ENCODE peak calls at places on chromosomes 12 and 14, in four cellular contexts. R is stimulated activated CD4-positive, alpha-beta T cell treated with anti-CD3 and anti-CD28 coated beads, Interleukin-1b, Interleukin-23, amount 100 ng/mL, for 24 hours; F is activated CD8-positive, alpha-beta T cell treated with anti-CD3 and anti-CD28 coated beads, Interleukin-2, amount 10 ng/mL, durations not matched to agents 7 days and 5 days; Y is Ammon's horn. T is an unnamed sample.

GRCh38 chr14:93897476-93897845 is 29.7 kb upstream of the FAM181A start:
- DNase-seq in R (no peak), Y (no peak), F (no peak), T (no peak)

GRCh38 chr14:103872492-103873113 is 25.2 kb upstream of the PPP1R13B start:
- DNase-seq in F (peak), R (no peak), Y (no peak), T (no peak)

GRCh38 chr12:48106574-48107251 is 834 bp upstream of the SENP1 start:
- DNase-seq in F (no peak), R (no peak), Y (no peak), T (no peak)

GRCh38 chr14:30621354-30621953 is 665 bp upstream of the SCFD1 start:
- DNase-seq in R (no peak), Y (peak), F (peak), T (no peak)

GRCh38 chr14:103496776-103497175 is 25.9 kb downstream of the CKB start:
- DNase-seq in Y (no peak), R (no peak), F (no peak), T (no peak)

GRCh38 chr12:101789171-101789570 is 41.6 kb downstream of the GNPTAB start:
- DNase-seq in F (no peak), R (no peak), Y (peak), T (no peak)

GRCh38 chr14:91284146-91284790 is 39.8 kb upstream of the GPR68 start:
- DNase-seq in F (no peak), R (no peak), Y (no peak), T (no peak)

GRCh38 chr12:127773520-127773919 is 493.4 kb upstream of the TMEM132C start:
- DNase-seq in R (no peak), F (no peak), Y (peak), T (no peak)

GRCh38 chr14:33347816-33348215 is 409.1 kb downstream of the NPAS3 start:
- DNase-seq in Y (no peak), R (no peak), F (no peak), T (no peak)

GRCh38 chr14:104843442-104844305 is 21.4 kb upstream of the CEP170B start:
- DNase-seq in Y (no peak), F (no peak), R (no peak), T (peak)

GRCh38 chr12:63822352-63822751 is 22.1 kb upstream of the SRGAP1 start:
- DNase-seq in F (no peak), R (no peak), Y (no peak), T (no peak)

GRCh38 chr14:97233319-97233980 is 436.3 kb downstream of the VRK1 start:
- DNase-seq in Y (no peak), F (no peak), R (no peak), T (no peak)

GRCh38 chr14:37172024-37172869 is at the start of gene SLC25A21:
- DNase-seq in Y (peak), R (no peak), F (no peak), T (peak)

GRCh38 chr14:37116933-37117844 is 55.2 kb downstream of the SLC25A21 start:
- DNase-seq in F (no peak), Y (no peak), R (no peak), T (no peak)

GRCh38 chr12:77070382-77071294 is 5.3 kb upstream of the E2F7 start:
- DNase-seq in R (no peak), F (no peak), Y (no peak), T (no peak)

GRCh38 chr12:50166776-50167025 is 468 bp downstream of the CERS5 start:
- DNase-seq in R (peak), F (peak), Y (peak), T (no peak)

GRCh38 chr14:85444685-85445084 is 85.3 kb upstream of the FLRT2 start:
- DNase-seq in R (no peak), F (no peak), Y (no peak), T (no peak)

GRCh38 chr12:50014342-50014741 is 11.0 kb downstream of the RACGAP1 start:
- DNase-seq in Y (no peak), F (no peak), R (no peak), T (no peak)

GRCh38 chr12:85190728-85191127 is 89.3 kb upstream of the ALX1 start:
- DNase-seq in F (no peak), R (no peak), Y (no peak), T (no peak)

GRCh38 chr12:62123721-62124203 is 136.4 kb upstream of the USP15 start:
- DNase-seq in F (peak), Y (peak), R (peak), T (no peak)

GRCh38 chr12:49968431-49968830 is 4.3 kb upstream of the AQP6 start:
- DNase-seq in F (no peak), Y (no peak), R (no peak), T (peak)

GRCh38 chr14:80456200-80456599 is 244.9 kb upstream of the DIO2 start:
- DNase-seq in F (no peak), R (no peak), Y (no peak), T (no peak)

GRCh38 chr12:80938397-80938796 is 663 bp upstream of the LIN7A start:
- DNase-seq in R (no peak), Y (no peak), F (no peak), T (no peak)

T was measured in D721Med.